ENCODE peak calls at places on chromosomes 1 and 21, in five cellular contexts. A is heart left ventricle; K is transverse colon; X is mammary epithelial cell; E is CD4-positive, CD25-positive, alpha-beta regulatory T cell. W is an unnamed sample.
A peak's percentile ranks its signal among the peaks of the same experiment; 100 is the strongest.

GRCh38 chr1:7177021-7177420 is 391.8 kb downstream of the CAMTA1 start:
- DNase-seq in A (no peak), K (no peak), X (no peak), E (no peak), W (no peak)

GRCh38 chr1:31413405-31414005 is 492 bp downstream of the SERINC2 start:
- DNase-seq in A (peak; percentile 75), K (peak; percentile 90), X (peak; percentile 53), E (no peak), W (no peak)

GRCh38 chr1:9282436-9282955 is 10.2 kb upstream of the SPSB1 start:
- DNase-seq in A (no peak), K (no peak), X (no peak), E (peak; percentile 44), W (no peak)

GRCh38 chr1:3211996-3212395 is 143.0 kb downstream of the PRDM16 start:
- DNase-seq in A (no peak), K (no peak), X (no peak), E (no peak), W (no peak)

GRCh38 chr1:153402226-153402625 is 11.4 kb upstream of the S100A8 start:
- DNase-seq in A (no peak), K (no peak), X (no peak), E (no peak), W (no peak)

GRCh38 chr1:232269988-232270387 is 359.9 kb downstream of the SIPA1L2 start:
- DNase-seq in A (no peak), K (no peak), X (no peak), E (no peak), W (no peak)

GRCh38 chr1:81801834-81802531 is 1.2 kb downstream of the ADGRL2 start:
- DNase-seq in A (peak; percentile 36), K (no peak), X (peak; percentile 57), E (no peak), W (no peak)

GRCh38 chr1:15168479-15168878 is 14.9 kb downstream of the TMEM51 start:
- DNase-seq in A (no peak), K (no peak), X (peak; percentile 99), E (no peak), W (peak; percentile 10)

GRCh38 chr1:224333939-224334701 is 4.1 kb upstream of the NVL start:
- DNase-seq in A (no peak), K (no peak), X (peak; percentile 37), E (no peak), W (no peak)

GRCh38 chr1:89310505-89310904 is 37.8 kb upstream of the GBP5 start:
- DNase-seq in A (no peak), K (no peak), X (no peak), E (peak; percentile 77), W (peak; percentile 4)

GRCh38 chr1:39272027-39272790 is 67.7 kb downstream of the MACF1 start:
- DNase-seq in A (peak; percentile 14), K (peak; percentile 14), X (no peak), E (no peak), W (no peak)

GRCh38 chr21:23886828-23887708 is 1720.2 kb downstream of the MRPL39 start:
- DNase-seq in A (no peak), K (no peak), X (no peak), E (no peak), W (no peak)

GRCh38 chr1:7322912-7323311 is 448.2 kb upstream of the VAMP3 start:
- DNase-seq in A (no peak), K (no peak), X (no peak), E (no peak), W (no peak)

GRCh38 chr1:77536813-77537212 is 145.6 kb downstream of the ZZZ3 start:
- DNase-seq in A (no peak), K (no peak), X (peak; percentile 94), E (no peak), W (peak; percentile 86)

GRCh38 chr1:58779059-58779754 is 4.6 kb downstream of the JUN start:
- DNase-seq in A (no peak), K (no peak), X (no peak), E (no peak), W (no peak)

GRCh38 chr1:32346532-32347157 is 10.6 kb upstream of the MARCKSL1 start:
- DNase-seq in A (no peak), K (no peak), X (no peak), E (no peak), W (no peak)

GRCh38 chr1:59229138-59229537 is 67.8 kb upstream of the FGGY start:
- DNase-seq in A (no peak), K (no peak), X (no peak), E (no peak), W (no peak)

GRCh38 chr1:107138166-107138565 is 2.7 kb upstream of the NTNG1 start:
- DNase-seq in A (no peak), K (no peak), X (peak; percentile 9), E (no peak), W (no peak)

GRCh38 chr1:226816585-226816984 is 53.8 kb upstream of the PSEN2 start:
- DNase-seq in A (no peak), K (no peak), X (peak; percentile 32), E (no peak), W (peak; percentile 66)

GRCh38 chr1:195202271-195202670 is 1406.0 kb downstream of the KCNT2 start:
- DNase-seq in A (no peak), K (no peak), X (no peak), E (no peak), W (no peak)

GRCh38 chr1:160801836-160802580 is 6.0 kb downstream of the LY9 start:
- DNase-seq in A (no peak), K (no peak), X (no peak), E (no peak), W (no peak)

GRCh38 chr1:110903853-110904500 is 31.0 kb downstream of the CD53 start:
- DNase-seq in A (no peak), K (no peak), X (peak; percentile 55), E (no peak), W (no peak)

GRCh38 chr1:32991386-32991785 is 26.8 kb upstream of the RNF19B start:
- DNase-seq in A (no peak), K (no peak), X (peak; percentile 64), E (no peak), W (no peak)

GRCh38 chr1:62022348-62022747 is 172.3 kb upstream of the L1TD1 start:
- DNase-seq in A (no peak), K (no peak), X (no peak), E (no peak), W (no peak)

GRCh38 chr1:150477320-150477719 is 9.9 kb upstream of the TARS2 start:
- DNase-seq in A (no peak), K (no peak), X (no peak), E (no peak), W (no peak)

GRCh38 chr1:230986976-230987375 is 8.1 kb downstream of the ARV1 start:
- DNase-seq in A (no peak), K (no peak), X (peak; percentile 69), E (no peak), W (peak; percentile 28)

GRCh38 chr21:42862123-42862475 is 17.2 kb downstream of the WDR4 start:
- DNase-seq in A (no peak), K (no peak), X (no peak), E (no peak), W (no peak)
- H3K36me3 ChIP-seq in A (peaks cover 42% of the 10 kb centered on the region), K (no peaks in the 10 kb centered on the region), X (peaks cover 22% of the 10 kb centered on the region), E (peaks cover 38% of the 10 kb centered on the region), W (peaks cover 28% of the 10 kb centered on the region)

GRCh38 chr1:228016653-228017355 is 10.0 kb downstream of the WNT3A start:
- DNase-seq in A (no peak), K (no peak), X (no peak), E (no peak), W (no peak)
- H3K4me3 ChIP-seq in A (no peak overlapping the region), K (no peak overlapping the region), X (no peak overlapping the region), E (no peak overlapping the region), W (no peak overlapping the region)

DNA sequence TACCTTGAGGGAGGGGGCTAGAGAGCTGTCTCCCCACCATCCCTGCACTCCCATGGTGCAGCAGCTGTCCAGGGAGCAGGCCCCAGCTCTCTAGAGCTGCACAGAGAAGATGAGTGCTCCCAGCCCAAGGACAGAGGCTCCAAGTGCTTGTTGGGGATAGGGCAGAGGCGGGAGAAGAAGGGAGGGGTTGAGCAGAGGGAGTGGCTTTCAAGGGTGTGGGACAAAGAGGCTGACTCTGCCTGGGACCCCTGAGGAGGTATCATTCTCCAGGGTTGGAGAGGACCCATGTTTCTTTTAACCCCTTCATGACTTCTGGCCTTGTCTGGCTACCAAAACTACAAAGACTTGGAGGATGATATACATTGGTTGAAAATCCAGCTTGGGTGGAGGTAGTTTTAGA is 14.6 kb downstream of the FOXD2 start:
- DNase-seq in A (no peak), K (no peak), X (no peak), E (no peak), W (no peak)
- H3K27me3 ChIP-seq in A (peaks cover 91% of the 10 kb centered on the region), K (peaks cover 53% of the 10 kb centered on the region), X (peaks cover under 1% of the 10 kb centered on the region), E (peaks cover 34% of the 10 kb centered on the region), W (peaks cover 4% of the 10 kb centered on the region)

DNA sequence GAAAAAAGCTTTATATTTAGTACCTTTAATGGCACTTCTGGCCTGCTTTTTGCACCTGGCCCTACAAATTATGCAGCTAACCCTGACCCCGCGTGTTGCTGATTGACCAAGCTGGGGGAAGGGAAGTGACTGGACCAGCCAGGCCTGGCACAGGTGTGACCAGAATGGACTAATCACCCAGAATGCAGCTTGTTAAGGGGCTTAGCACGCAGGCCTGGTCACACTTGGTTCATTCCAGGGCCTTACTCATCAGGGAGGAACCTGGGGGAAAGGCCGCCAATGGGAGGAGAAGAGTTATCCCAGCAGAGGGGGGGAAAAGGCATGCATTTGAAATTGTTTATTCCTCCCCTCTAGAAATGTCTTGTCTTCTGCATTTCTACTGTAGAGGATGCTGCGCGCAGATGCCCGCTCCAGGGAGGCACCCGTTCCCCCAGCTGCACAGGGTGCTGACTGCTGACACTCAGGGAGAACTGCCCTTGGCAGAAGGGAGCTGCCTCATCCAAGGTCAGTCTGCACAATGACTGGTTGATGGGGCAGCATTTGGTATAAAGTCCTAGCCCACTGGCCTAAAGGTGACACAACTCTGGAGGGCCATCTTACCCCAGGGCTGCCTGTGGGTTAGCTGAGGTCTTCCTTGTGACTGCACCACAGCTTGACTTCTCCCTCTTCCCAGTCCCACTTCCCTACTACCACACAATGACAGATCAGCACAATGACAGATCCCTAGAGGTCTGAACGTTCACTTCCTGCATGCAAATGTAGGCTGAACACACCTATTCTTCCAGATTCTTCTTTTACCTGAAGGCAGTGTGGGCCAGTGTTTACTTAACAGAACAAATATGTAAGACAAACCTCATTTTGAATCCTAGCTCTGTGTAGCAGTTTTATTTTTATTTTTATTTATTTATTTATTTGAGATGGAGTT is 29.0 kb downstream of the DHCR24 start:
- DNase-seq in A (no peak), K (no peak), X (no peak), E (no peak), W (no peak)
- H3K36me3 ChIP-seq in A (peaks cover 4% of the 10 kb centered on the region), K (no peaks in the 10 kb centered on the region), X (peaks cover 44% of the 10 kb centered on the region), E (no peaks in the 10 kb centered on the region), W (peaks cover 13% of the 10 kb centered on the region)

DNA sequence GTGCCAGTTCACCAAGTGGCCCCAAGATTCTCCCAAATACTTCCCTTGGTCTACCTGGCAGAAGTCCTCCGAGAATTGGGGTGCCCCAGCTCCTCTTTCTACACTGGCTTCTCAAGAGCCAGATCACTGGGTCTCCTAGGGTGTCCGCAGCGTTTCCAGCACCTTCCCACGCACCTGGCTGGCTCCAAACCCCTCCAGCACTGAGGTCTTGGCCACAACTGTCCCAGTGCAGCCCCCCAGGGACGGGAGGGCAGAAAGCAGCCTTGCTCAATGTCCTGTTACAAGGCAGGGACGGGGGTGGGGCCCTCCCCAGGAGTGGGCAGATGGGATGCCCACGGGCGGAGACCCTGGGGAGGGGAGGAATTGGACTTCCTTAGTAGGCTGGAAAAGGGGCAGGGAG is 1.1 kb downstream of the ECE1 start:
- DNase-seq in A (no peak), K (no peak), X (no peak), E (no peak), W (no peak)
- H3K4me3 ChIP-seq in A (peak overlapping the region; percentile 92), K (peak overlapping the region; percentile 46), X (peak overlapping the region; percentile 75), E (peak overlapping the region; percentile 71), W (peak overlapping the region; percentile 71)